ENCODE peak calls at places on chromosomes 7 and 10, in nine cellular contexts. L is cardiac fibroblast, X is HCT116, E is right lobe of liver, I is body of pancreas, Y is cardiac muscle cell, W is BJ, P is AG09319, S is neural crest cell. N is an unnamed sample.

GRCh38 chr7:47724335-47724982 is 142.5 kb upstream of the TNS3 start:
- DNase-seq in I (no peak), W (peak; percentile 60), L (peak; percentile 71), X (no peak), P (peak; percentile 60), E (no peak), S (no peak), Y (peak; percentile 21), N (no peak)

GRCh38 chr7:128131701-128132100 is 100.5 kb upstream of the LRRC4 start:
- DNase-seq in E (no peak), P (no peak), L (no peak), W (no peak), S (no peak), Y (no peak), X (no peak), I (no peak), N (no peak)

GRCh38 chr10:130441041-130441440 is 304.9 kb downstream of the GLRX3 start:
- DNase-seq in W (no peak), I (no peak), S (no peak), P (no peak), E (no peak), L (no peak), Y (no peak), X (no peak), N (no peak)

GRCh38 chr7:2164646-2165045 is 68.1 kb downstream of the MAD1L1 start:
- DNase-seq in P (no peak), E (no peak), I (no peak), Y (no peak), X (no peak), S (no peak), W (no peak), L (no peak), N (no peak)

GRCh38 chr10:59405235-59405634 is 42.9 kb upstream of the FAM13C start:
- DNase-seq in E (no peak), L (no peak), Y (no peak), S (no peak), I (no peak), P (no peak), X (no peak), W (no peak), N (no peak)

GRCh38 chr7:81036041-81036440 is 117.2 kb upstream of the SEMA3C start:
- DNase-seq in L (peak; percentile 65), S (no peak), W (no peak), Y (no peak), X (no peak), E (no peak), I (no peak), P (no peak), N (no peak)

GRCh38 chr7:92717982-92718716 is 118.2 kb downstream of the CDK6 start:
- DNase-seq in W (no peak), L (peak; percentile 55), E (no peak), S (no peak), Y (no peak), X (no peak), I (peak; percentile 81), P (no peak), N (no peak)

GRCh38 chr7:138125598-138126111 is 49.4 kb downstream of the AKR1D1 start:
- DNase-seq in X (no peak), S (no peak), P (no peak), E (no peak), L (no peak), I (peak; percentile 16), Y (no peak), W (no peak), N (no peak)

GRCh38 chr7:13852281-13852968 is 137.0 kb downstream of the ETV1 start:
- DNase-seq in E (no peak), W (no peak), I (no peak), S (no peak), L (peak; percentile 40), X (no peak), Y (no peak), P (no peak), N (no peak)

GRCh38 chr10:86443936-86444335 is 77.3 kb upstream of the GRID1 start:
- DNase-seq in W (no peak), X (no peak), P (no peak), L (peak; percentile 36), E (no peak), I (no peak), Y (no peak), S (no peak), N (no peak)

GRCh38 chr10:127892743-127893142 is at the start of gene CLRN3:
- DNase-seq in P (no peak), X (no peak), S (no peak), W (no peak), E (no peak), Y (no peak), I (no peak), L (no peak), N (no peak)

GRCh38 chr10:1309237-1309968 is 253.2 kb downstream of the WDR37 start:
- DNase-seq in L (no peak), P (no peak), X (no peak), Y (no peak), E (no peak), S (no peak), I (no peak), W (no peak), N (no peak)

GRCh38 chr10:102534333-102534732 is 30.6 kb downstream of the SUFU start:
- DNase-seq in P (no peak), S (no peak), L (no peak), Y (no peak), W (no peak), I (no peak), E (no peak), X (no peak), N (no peak)

GRCh38 chr10:27485368-27485767 is 18.7 kb upstream of the RAB18 start:
- DNase-seq in S (no peak), Y (no peak), X (no peak), W (no peak), I (no peak), P (no peak), E (no peak), L (no peak), N (no peak)

GRCh38 chr10:27481486-27481885 is 22.6 kb upstream of the RAB18 start:
- DNase-seq in E (no peak), S (no peak), L (no peak), P (no peak), Y (no peak), W (no peak), X (no peak), I (no peak), N (no peak)

GRCh38 chr10:27479016-27479415 is 25.1 kb upstream of the RAB18 start:
- DNase-seq in W (no peak), S (no peak), I (no peak), P (no peak), Y (no peak), X (no peak), L (no peak), E (no peak), N (no peak)

GRCh38 chr10:27485986-27486385 is 18.1 kb upstream of the RAB18 start:
- DNase-seq in L (no peak), X (no peak), I (no peak), Y (no peak), S (no peak), W (no peak), P (no peak), E (no peak), N (no peak)

GRCh38 chr10:27482984-27483956 is 20.8 kb upstream of the RAB18 start:
- DNase-seq in Y (no peak), E (no peak), W (no peak), S (no peak), X (no peak), P (no peak), L (no peak), I (no peak), N (no peak)
- TF ChIP-seq CTCF in Y (no peak), E (no peak), W (no peak), S (no peak), X (no peak), P (no peak), L (no peak), I (no peak), N (no peak)

DNA sequence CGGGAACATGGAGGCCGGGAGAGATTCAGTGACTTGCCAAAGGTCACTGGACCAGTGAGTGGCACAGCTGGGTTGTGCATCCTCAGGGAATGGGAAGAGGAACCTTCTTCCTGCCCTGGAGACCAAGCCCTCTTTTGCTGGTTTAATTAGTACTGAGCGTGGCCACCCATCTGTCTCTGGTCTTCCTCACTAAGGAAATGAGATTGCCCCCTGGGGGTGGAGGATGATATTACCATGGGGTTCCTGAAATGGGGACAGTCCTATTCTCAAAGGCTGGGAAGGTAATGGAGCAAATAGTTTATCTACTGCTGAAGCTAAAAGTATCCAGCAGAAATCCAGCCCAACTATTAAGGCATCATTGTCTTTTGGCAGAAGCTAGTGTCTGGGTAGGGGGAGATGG is 98.6 kb upstream of the FGFR2 start:
- DNase-seq in P (no peak), E (no peak), L (no peak), S (peak; percentile 58), I (no peak), W (no peak), X (peak; percentile 55), Y (peak; percentile 34), N (peak; percentile 71)
- TF ChIP-seq CTCF in P (no peak), E (peak; percentile 44), L (peak; percentile 14), S (peak; percentile 63), I (peak; percentile 24), W (peak; percentile 25), X (peak; percentile 92), Y (peak; percentile 49), N (peak; percentile 82)

GRCh38 chr10:125708971-125709503 is 10.5 kb upstream of the EDRF1 start:
- DNase-seq in P (no peak), Y (no peak), X (no peak), L (no peak), S (no peak), W (no peak), E (no peak), I (no peak), N (no peak)
- TF ChIP-seq CTCF in P (no peak), Y (no peak), X (no peak), L (no peak), S (no peak), W (no peak), E (no peak), I (no peak), N (no peak)

DNA sequence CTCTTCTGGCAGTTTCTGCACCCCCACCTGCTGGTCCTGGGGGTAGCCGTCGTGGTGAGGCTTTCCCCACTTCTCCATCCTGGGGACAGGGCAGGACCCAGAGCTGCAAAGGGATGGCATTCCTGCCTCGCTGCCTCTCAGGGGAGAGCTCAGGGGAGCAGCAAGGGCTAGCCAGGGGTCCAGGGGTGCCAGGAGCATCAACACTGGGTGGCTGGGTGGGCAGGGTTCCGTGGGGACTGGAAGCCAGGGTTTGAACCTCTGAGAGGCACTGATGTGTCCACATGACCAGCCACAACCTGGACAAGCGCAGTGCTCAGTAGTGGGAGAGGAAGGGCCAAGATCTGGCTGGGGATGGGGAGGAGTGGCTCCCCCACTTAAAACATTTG is 5.6 kb downstream of the ABCB8 start:
- DNase-seq in I (no peak), X (no peak), S (no peak), W (no peak), L (no peak), P (no peak), Y (no peak), E (no peak), N (no peak)
- TF ChIP-seq CTCF in I (no peak), X (no peak), S (no peak), W (no peak), L (no peak), P (no peak), Y (no peak), E (no peak), N (no peak)

N was measured in glutamatergic neuron.